ENCODE peak calls at places on chromosome 3, in seven cellular contexts. R is uterus, O is astrocyte, E is endodermal cell, F is psoas muscle, H is breast epithelium, P is fibroblast of lung. W is an unnamed sample.

GRCh38 chr3:173396191-173397041 is 1.1 kb upstream of the NLGN1 start:
- DNase-seq in F (no peak), H (no peak), P (peak), O (peak), E (peak), R (peak), W (no peak)

GRCh38 chr3:118213892-118214291 is 820.8 kb downstream of the IGSF11 start:
- DNase-seq in H (no peak), E (no peak), R (no peak), F (no peak), O (no peak), P (no peak), W (no peak)

GRCh38 chr3:146974001-146974400 is 368.9 kb upstream of the PLSCR5 start:
- DNase-seq in F (no peak), E (no peak), R (no peak), O (no peak), H (no peak), P (no peak), W (no peak)

GRCh38 chr3:141065841-141066592 is 14.9 kb downstream of the SPSB4 start:
- DNase-seq in P (no peak), R (no peak), O (no peak), H (no peak), E (peak), F (no peak), W (no peak)

GRCh38 chr3:33099109-33099645 is 2.2 kb upstream of the GLB1 start:
- DNase-seq in E (no peak), H (no peak), O (no peak), F (no peak), P (no peak), R (no peak), W (no peak)

GRCh38 chr3:14472471-14473351 is 67.4 kb downstream of the GRIP2 start:
- DNase-seq in R (peak), P (peak), E (peak), O (peak), F (no peak), H (no peak), W (peak)

GRCh38 chr3:127781411-127782001 is 40.8 kb downstream of the MGLL start:
- DNase-seq in H (no peak), O (peak), E (no peak), P (peak), R (no peak), F (peak), W (peak)

GRCh38 chr3:100600181-100601042 is 9.0 kb upstream of the ADGRG7 start:
- DNase-seq in H (no peak), E (no peak), P (no peak), F (no peak), R (no peak), O (no peak), W (no peak)

GRCh38 chr3:167837430-167837829 is 101.9 kb downstream of the SERPINI1 start:
- DNase-seq in H (no peak), O (no peak), F (no peak), E (no peak), R (no peak), P (no peak), W (peak)

GRCh38 chr3:184942735-184943134 is 130.8 kb downstream of the VPS8 start:
- DNase-seq in R (no peak), H (no peak), E (no peak), P (no peak), F (no peak), O (no peak), W (no peak)

GRCh38 chr3:79306939-79307590 is 460.7 kb downstream of the ROBO1 start:
- DNase-seq in H (no peak), E (no peak), P (no peak), F (no peak), R (no peak), O (no peak), W (no peak)

GRCh38 chr3:140252812-140253656 is 318.0 kb downstream of the CLSTN2 start:
- DNase-seq in O (peak), H (no peak), R (no peak), P (peak), F (no peak), E (no peak), W (no peak)

GRCh38 chr3:42148982-42149432 is 57.9 kb downstream of the TRAK1 start:
- DNase-seq in F (peak), O (peak), E (peak), R (peak), P (peak), H (peak), W (peak)

GRCh38 chr3:53729130-53729529 is 117.1 kb downstream of the CHDH start:
- DNase-seq in F (no peak), H (no peak), P (no peak), O (no peak), E (no peak), R (no peak), W (no peak)

GRCh38 chr3:52195823-52196331 is 2.1 kb upstream of the ALAS1 start:
- DNase-seq in F (no peak), O (no peak), R (no peak), E (no peak), H (peak), P (peak), W (peak)

GRCh38 chr3:177894021-177894690 is 642.1 kb upstream of the KCNMB2 start:
- DNase-seq in E (no peak), O (no peak), F (no peak), R (no peak), H (no peak), P (no peak), W (no peak)

GRCh38 chr3:36212291-36212690 is 168.0 kb upstream of the STAC start:
- DNase-seq in P (peak), O (peak), F (no peak), R (no peak), E (no peak), H (no peak), W (peak)

GRCh38 chr3:163218336-163218735 is 1721.7 kb downstream of the OTOL1 start:
- DNase-seq in R (no peak), H (no peak), F (no peak), E (no peak), O (no peak), P (no peak), W (peak)

GRCh38 chr3:88231207-88231606 is 81.4 kb downstream of the C3orf38 start:
- DNase-seq in F (no peak), E (peak), P (peak), H (no peak), O (peak), R (no peak), W (peak)

GRCh38 chr3:75272708-75273107 is 391.4 kb upstream of the FRG2C start:
- DNase-seq in R (no peak), E (no peak), F (no peak), H (no peak), P (peak), O (peak), W (peak)

GRCh38 chr3:35505181-35505580 is 134.1 kb upstream of the ARPP21 start:
- DNase-seq in P (no peak), E (peak), O (no peak), F (peak), H (no peak), R (no peak), W (no peak)

GRCh38 chr3:8851703-8852102 is 82.3 kb upstream of the OXTR start:
- DNase-seq in P (peak), H (no peak), F (no peak), R (no peak), E (no peak), O (peak), W (peak)

GRCh38 chr3:1439395-1439794 is 346.6 kb downstream of the CNTN6 start:
- DNase-seq in E (peak), R (no peak), P (no peak), H (no peak), F (no peak), O (no peak), W (no peak)

GRCh38 chr3:145313751-145314150 is 847.2 kb downstream of the PLOD2 start:
- DNase-seq in R (no peak), F (no peak), H (no peak), O (no peak), P (no peak), E (no peak), W (no peak)

GRCh38 chr3:144067059-144067458 is 95.4 kb downstream of the DIPK2A start:
- DNase-seq in H (no peak), F (no peak), P (no peak), R (no peak), O (no peak), E (no peak), W (no peak)

GRCh38 chr3:140432176-140432753 is 245.6 kb upstream of the TRIM42 start:
- DNase-seq in E (no peak), P (peak), R (no peak), F (no peak), H (no peak), O (peak), W (peak)

GRCh38 chr3:141368062-141368924 is at the start of gene ZBTB38:
- DNase-seq in R (peak), E (peak), H (peak), F (peak), O (peak), P (peak), W (peak)

DNA sequence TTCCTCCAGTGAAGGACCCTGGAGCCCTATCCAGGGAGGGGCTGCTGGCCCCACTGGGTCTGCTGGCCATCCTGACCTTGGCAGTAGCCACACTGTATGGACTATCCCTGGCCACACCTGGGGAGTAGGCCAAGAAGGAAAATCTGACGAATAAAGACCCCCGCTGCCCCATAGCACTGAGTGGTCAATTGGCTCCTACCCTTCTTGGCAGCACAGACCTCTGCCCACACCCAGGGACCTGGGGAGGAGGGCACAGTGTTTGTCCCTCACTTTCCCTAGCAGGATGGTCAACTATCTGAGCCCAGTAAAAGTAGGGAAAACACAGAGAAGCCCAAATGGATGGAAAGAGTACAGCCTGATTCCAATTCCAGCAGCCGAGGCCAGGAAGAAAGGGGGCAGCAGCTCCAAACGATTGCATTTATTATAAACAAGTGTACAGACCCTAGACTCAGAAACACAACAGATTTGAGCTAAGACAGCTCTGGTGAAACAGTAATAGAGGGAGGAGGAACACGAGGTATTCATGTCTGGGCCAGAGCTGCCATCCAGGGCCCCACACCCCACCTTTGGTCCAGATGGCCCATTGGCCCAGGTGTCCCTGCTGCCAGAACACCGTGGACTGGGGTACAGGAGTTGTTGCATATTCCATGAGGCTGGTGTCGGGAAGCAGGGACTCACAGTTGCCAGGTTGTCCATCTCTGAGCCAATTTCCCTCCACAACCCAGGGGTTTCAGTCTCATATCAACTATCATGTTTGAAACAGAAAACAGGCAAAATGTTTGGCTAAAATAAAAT is 21.1 kb downstream of the ATRIP start:
- DNase-seq in F (no peak), H (no peak), P (no peak), O (no peak), R (no peak), E (no peak), W (no peak)
- H3K4me3 ChIP-seq in F (peak), H (peak), P (peak), O (no peak), R (no peak), E (no peak), W (no peak)

GRCh38 chr3:124986153-124987143 is 51.9 kb upstream of the MUC13 start:
- DNase-seq in R (no peak), P (peak), F (no peak), O (peak), H (no peak), E (peak), W (peak)
- TF ChIP-seq CTCF in R (no peak), P (peak), F (peak), O (peak), H (peak), E (peak), W (peak)

GRCh38 chr3:171281256-171281655 is 178.9 kb downstream of the TNIK start:
- DNase-seq in O (no peak), F (no peak), P (no peak), E (no peak), R (no peak), H (no peak), W (no peak)

GRCh38 chr3:171285287-171285686 is 174.9 kb downstream of the TNIK start:
- DNase-seq in F (no peak), O (peak), R (no peak), H (no peak), P (peak), E (no peak), W (peak)

GRCh38 chr3:171282041-171282440 is 178.2 kb downstream of the TNIK start:
- DNase-seq in R (peak), O (peak), E (no peak), F (no peak), H (no peak), P (peak), W (peak)

GRCh38 chr3:171284308-171285075 is 175.7 kb downstream of the TNIK start:
- DNase-seq in F (no peak), P (peak), O (peak), H (no peak), E (no peak), R (peak), W (peak)

DNA sequence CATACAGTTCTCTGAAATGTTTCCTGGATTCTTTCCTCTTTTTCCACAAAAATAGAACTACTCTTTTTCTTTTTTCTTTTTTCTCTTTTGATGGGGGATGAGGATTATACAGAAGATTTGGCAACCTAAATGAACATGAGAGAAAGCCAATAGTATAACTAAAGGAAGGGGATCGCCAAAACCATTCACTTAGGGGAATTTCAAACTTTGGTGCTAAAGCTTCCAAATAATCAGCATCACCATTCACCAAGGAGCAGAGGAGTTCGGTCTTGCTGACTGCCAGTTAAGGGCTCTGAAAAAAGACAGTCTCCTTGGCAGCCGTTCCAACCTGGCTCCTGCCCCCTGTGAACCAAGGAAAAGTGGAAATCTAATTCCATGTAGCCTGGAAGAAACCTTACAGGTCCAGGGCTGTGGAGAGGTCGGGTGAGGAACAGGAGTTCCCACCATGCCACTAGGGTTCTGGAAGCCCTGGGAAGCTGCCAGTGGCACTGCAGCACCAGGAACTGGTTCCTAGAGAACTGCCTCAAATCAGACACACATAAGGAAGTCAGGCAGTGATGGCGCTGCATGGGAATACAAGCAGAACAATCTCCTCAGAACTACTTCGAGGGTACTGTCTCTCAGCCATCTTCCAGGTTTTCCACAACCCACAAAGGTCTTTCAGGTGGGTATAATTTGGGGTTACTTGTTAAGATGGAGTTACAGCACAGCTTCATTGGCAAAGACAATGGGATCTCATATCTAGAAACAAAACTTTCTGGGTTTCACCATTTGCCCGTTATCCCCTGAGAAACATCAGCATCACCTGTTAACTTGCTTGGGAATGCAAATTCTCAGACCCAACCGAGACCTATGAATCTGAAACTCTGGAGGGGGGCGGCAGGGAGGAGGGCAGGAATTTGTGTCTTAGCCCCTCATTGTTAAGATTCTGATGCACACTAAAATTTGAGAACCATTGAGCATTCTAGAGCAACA is 176.7 kb downstream of the TNIK start:
- DNase-seq in P (no peak), R (peak), E (no peak), F (peak), O (no peak), H (no peak), W (no peak)
- H3K4me3 ChIP-seq in P (no peak), R (no peak), E (no peak), F (no peak), O (no peak), H (no peak), W (no peak)

GRCh38 chr3:41137686-41138111 is 61.6 kb upstream of the CTNNB1 start:
- DNase-seq in H (no peak), R (no peak), F (no peak), P (peak), E (no peak), O (peak), W (peak)

GRCh38 chr3:41141431-41142164 is 57.7 kb upstream of the CTNNB1 start:
- DNase-seq in R (no peak), O (no peak), E (no peak), H (no peak), F (no peak), P (no peak), W (no peak)

GRCh38 chr3:41143421-41144031 is 55.8 kb upstream of the CTNNB1 start:
- DNase-seq in O (no peak), E (no peak), F (no peak), H (no peak), P (no peak), R (no peak), W (no peak)

GRCh38 chr3:41138601-41139000 is 60.7 kb upstream of the CTNNB1 start:
- DNase-seq in P (no peak), F (no peak), O (no peak), R (no peak), H (no peak), E (no peak), W (no peak)

DNA sequence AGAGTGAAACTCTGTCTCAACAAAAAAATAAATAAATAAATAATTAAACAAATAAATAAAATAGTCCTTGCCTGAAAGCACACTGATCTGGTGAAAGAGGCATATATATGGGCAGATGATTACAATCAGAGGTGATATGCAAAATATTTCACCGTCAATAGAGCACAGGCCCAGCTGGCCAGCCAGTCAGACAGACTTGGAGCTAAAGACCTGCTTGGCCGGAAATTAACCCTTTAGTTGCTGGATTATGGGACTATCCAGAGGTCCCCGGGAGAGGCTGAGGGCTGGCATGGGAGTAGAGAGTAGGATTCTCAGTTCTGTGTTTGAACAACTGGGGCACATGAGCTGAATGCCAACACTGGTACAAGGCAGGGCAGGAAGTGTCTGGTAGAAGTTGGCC is 59.1 kb upstream of the CTNNB1 start:
- DNase-seq in F (no peak), P (no peak), E (no peak), R (no peak), H (no peak), O (no peak), W (no peak)
- TF ChIP-seq CTCF in F (no peak), P (no peak), E (no peak), R (no peak), H (no peak), O (no peak), W (no peak)

GRCh38 chr3:157452097-157452496 is 15.4 kb downstream of the PTX3 start:
- DNase-seq in F (no peak), H (no peak), E (no peak), O (no peak), R (no peak), P (no peak), W (no peak)
- H3K4me3 ChIP-seq in F (no peak), H (no peak), E (no peak), O (no peak), R (no peak), P (no peak), W (no peak)

DNA sequence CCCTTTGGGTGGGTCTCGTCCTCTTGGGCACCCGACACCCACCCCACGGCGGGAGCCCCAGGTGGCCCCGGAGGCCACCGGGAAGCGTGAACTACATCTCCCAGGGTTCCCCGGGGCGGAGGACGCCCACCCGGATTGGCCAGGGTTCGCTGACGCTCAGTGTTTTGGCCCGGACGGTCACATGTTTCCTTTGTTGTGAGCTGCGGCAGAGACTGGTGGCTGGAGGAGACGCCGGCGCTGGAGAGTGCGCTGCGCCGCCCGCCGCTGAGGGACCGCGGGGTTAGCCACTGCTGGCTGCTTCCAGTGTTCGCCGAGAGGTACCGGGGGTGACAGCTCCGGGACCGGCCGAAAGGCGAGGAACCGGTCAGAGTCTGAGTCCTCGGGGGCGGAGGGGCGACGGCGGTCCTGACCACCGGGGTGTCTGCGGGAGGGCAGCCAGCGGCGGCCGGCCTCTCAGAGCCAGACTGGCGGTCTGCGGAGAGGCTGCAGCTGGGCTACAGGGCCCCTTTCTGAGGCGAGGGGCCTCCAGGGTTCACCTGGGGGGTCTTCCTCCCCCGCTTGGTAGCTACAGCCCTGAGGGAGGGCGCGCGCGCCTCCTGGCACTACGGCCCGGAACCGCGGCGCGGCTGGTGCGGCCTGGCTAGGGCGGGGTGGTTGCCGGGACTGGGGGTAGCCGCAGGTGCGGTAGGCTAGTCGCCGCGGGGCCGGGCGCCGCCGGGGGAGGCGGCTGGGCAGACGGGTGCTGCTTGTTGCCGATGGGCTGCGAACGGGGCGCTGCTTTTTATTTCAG is at the start of gene KLHL24:
- DNase-seq in F (peak), E (peak), P (peak), O (peak), R (peak), H (peak), W (peak)
- TF ChIP-seq CTCF in F (peak), E (peak), P (no peak), O (no peak), R (no peak), H (no peak), W (no peak)

GRCh38 chr3:142447308-142447851 is 457 bp downstream of the XRN1 start:
- DNase-seq in H (peak), O (peak), F (peak), E (peak), P (peak), R (no peak), W (peak)

GRCh38 chr3:142447852-142448315 is at the start of gene XRN1:
- DNase-seq in R (peak), O (peak), P (peak), F (peak), E (peak), H (peak), W (peak)

GRCh38 chr3:142450881-142451280 is 3.0 kb upstream of the XRN1 start:
- DNase-seq in E (no peak), F (no peak), R (no peak), O (no peak), P (no peak), H (no peak), W (no peak)

GRCh38 chr3:142450192-142450591 is 2.4 kb upstream of the XRN1 start:
- DNase-seq in H (no peak), E (no peak), F (no peak), O (no peak), P (no peak), R (no peak), W (no peak)

GRCh38 chr3:142448424-142448823 is 587 bp upstream of the XRN1 start:
- DNase-seq in F (no peak), P (peak), O (no peak), R (no peak), H (no peak), E (no peak), W (peak)
- H3K4me3 ChIP-seq in F (peak), P (peak), O (peak), R (peak), H (peak), E (peak), W (peak)

W was measured in choroid plexus epithelial cell.